ENCODE peak calls at places on chromosomes 5 and 9, in five cellular contexts. One of them, this sample, is unnamed.

GRCh38 chr9:107705521-107705920 is 216.0 kb upstream of the KLF4 start:
- DNase-seq in natural killer cell: no peak
- DNase-seq in astrocyte of the cerebellum: no peak
- DNase-seq in osteoblast: no peak
- DNase-seq in fibroblast of the aortic adventitia: no peak
- DNase-seq in this sample: no peak

GRCh38 chr5:114070093-114070722 is 291.7 kb upstream of the KCNN2 start:
- DNase-seq in osteoblast: no peak
- DNase-seq in astrocyte of the cerebellum: no peak
- DNase-seq in natural killer cell: no peak
- DNase-seq in fibroblast of the aortic adventitia: no peak
- DNase-seq in this sample: no peak

GRCh38 chr9:90956026-90956810 is 154.6 kb downstream of the SYK start:
- DNase-seq in natural killer cell: no peak
- DNase-seq in astrocyte of the cerebellum: no peak
- DNase-seq in fibroblast of the aortic adventitia: peak
- DNase-seq in osteoblast: peak
- DNase-seq in this sample: no peak

GRCh38 chr9:112445196-112445595 is 41.4 kb upstream of the KIAA1958 start:
- DNase-seq in fibroblast of the aortic adventitia: no peak
- DNase-seq in natural killer cell: no peak
- DNase-seq in astrocyte of the cerebellum: no peak
- DNase-seq in osteoblast: no peak
- DNase-seq in this sample: no peak

GRCh38 chr5:59640411-59640810 is 253.1 kb downstream of the PDE4D start:
- DNase-seq in natural killer cell: no peak
- DNase-seq in astrocyte of the cerebellum: no peak
- DNase-seq in osteoblast: no peak
- DNase-seq in fibroblast of the aortic adventitia: no peak
- DNase-seq in this sample: no peak

GRCh38 chr9:108671794-108672193 is 184.0 kb downstream of the ACTL7B start:
- DNase-seq in astrocyte of the cerebellum: no peak
- DNase-seq in fibroblast of the aortic adventitia: no peak
- DNase-seq in osteoblast: peak
- DNase-seq in natural killer cell: no peak
- DNase-seq in this sample: no peak

GRCh38 chr5:95615164-95615467 is 4.8 kb upstream of the GPR150 start:
- DNase-seq in astrocyte of the cerebellum: no peak
- DNase-seq in osteoblast: no peak
- DNase-seq in fibroblast of the aortic adventitia: no peak
- DNase-seq in natural killer cell: no peak
- DNase-seq in this sample: no peak

GRCh38 chr5:1666812-1667588 is 132.6 kb downstream of the MRPL36 start:
- DNase-seq in astrocyte of the cerebellum: no peak
- DNase-seq in natural killer cell: peak
- DNase-seq in osteoblast: peak
- DNase-seq in fibroblast of the aortic adventitia: no peak
- DNase-seq in this sample: peak

GRCh38 chr5:2110934-2111462 is 228.3 kb upstream of the IRX4 start:
- DNase-seq in fibroblast of the aortic adventitia: no peak
- DNase-seq in osteoblast: no peak
- DNase-seq in astrocyte of the cerebellum: no peak
- DNase-seq in natural killer cell: no peak
- DNase-seq in this sample: no peak

GRCh38 chr9:98701576-98701975 is 7.2 kb downstream of the GABBR2 start:
- DNase-seq in astrocyte of the cerebellum: no peak
- DNase-seq in osteoblast: no peak
- DNase-seq in natural killer cell: no peak
- DNase-seq in fibroblast of the aortic adventitia: no peak
- DNase-seq in this sample: no peak

GRCh38 chr5:127942246-127943060 is 141.1 kb upstream of the SLC12A2 start:
- DNase-seq in fibroblast of the aortic adventitia: no peak
- DNase-seq in astrocyte of the cerebellum: no peak
- DNase-seq in natural killer cell: no peak
- DNase-seq in osteoblast: no peak
- DNase-seq in this sample: no peak

GRCh38 chr5:4514067-4514648 is 626.0 kb upstream of the ADAMTS16 start:
- DNase-seq in natural killer cell: no peak
- DNase-seq in astrocyte of the cerebellum: no peak
- DNase-seq in osteoblast: no peak
- DNase-seq in fibroblast of the aortic adventitia: no peak
- DNase-seq in this sample: no peak

GRCh38 chr5:132799392-132799791 is 13.7 kb upstream of the SOWAHA start:
- DNase-seq in fibroblast of the aortic adventitia: no peak
- DNase-seq in osteoblast: no peak
- DNase-seq in natural killer cell: no peak
- DNase-seq in astrocyte of the cerebellum: no peak
- DNase-seq in this sample: no peak

GRCh38 chr9:120569556-120569955 is 10.4 kb downstream of the CDK5RAP2 start:
- DNase-seq in natural killer cell: no peak
- DNase-seq in osteoblast: no peak
- DNase-seq in fibroblast of the aortic adventitia: no peak
- DNase-seq in astrocyte of the cerebellum: no peak
- DNase-seq in this sample: no peak

GRCh38 chr5:157570801-157571200 is 4.8 kb downstream of the ADAM19 start:
- DNase-seq in osteoblast: peak
- DNase-seq in natural killer cell: no peak
- DNase-seq in fibroblast of the aortic adventitia: no peak
- DNase-seq in astrocyte of the cerebellum: no peak
- DNase-seq in this sample: no peak

GRCh38 chr5:150208187-150209015 is 18.5 kb downstream of the SLC6A7 start:
- DNase-seq in astrocyte of the cerebellum: no peak
- DNase-seq in osteoblast: peak
- DNase-seq in natural killer cell: no peak
- DNase-seq in fibroblast of the aortic adventitia: peak
- DNase-seq in this sample: no peak

GRCh38 chr9:89527084-89527483 is 29.2 kb upstream of the SEMA4D start:
- DNase-seq in natural killer cell: no peak
- DNase-seq in astrocyte of the cerebellum: no peak
- DNase-seq in fibroblast of the aortic adventitia: no peak
- DNase-seq in osteoblast: no peak
- DNase-seq in this sample: no peak

GRCh38 chr9:2208991-2209390 is 193.8 kb downstream of the SMARCA2 start:
- DNase-seq in astrocyte of the cerebellum: no peak
- DNase-seq in natural killer cell: no peak
- DNase-seq in osteoblast: no peak
- DNase-seq in fibroblast of the aortic adventitia: no peak
- DNase-seq in this sample: no peak

GRCh38 chr9:969310-969692 is 7.2 kb upstream of the DMRT3 start:
- DNase-seq in astrocyte of the cerebellum: no peak
- DNase-seq in osteoblast: no peak
- DNase-seq in natural killer cell: no peak
- DNase-seq in fibroblast of the aortic adventitia: no peak
- DNase-seq in this sample: no peak

GRCh38 chr5:108003178-108003577 is 332.4 kb upstream of the EFNA5 start:
- DNase-seq in astrocyte of the cerebellum: peak
- DNase-seq in osteoblast: no peak
- DNase-seq in natural killer cell: no peak
- DNase-seq in fibroblast of the aortic adventitia: peak
- DNase-seq in this sample: no peak
- TF ChIP-seq CTCF in astrocyte of the cerebellum: no peak
- TF ChIP-seq CTCF in osteoblast: no peak
- TF ChIP-seq CTCF in natural killer cell: no peak
- TF ChIP-seq CTCF in fibroblast of the aortic adventitia: no peak
- TF ChIP-seq CTCF in this sample: no peak

GRCh38 chr9:99947395-99947794 is 40.9 kb downstream of the STX17 start:
- DNase-seq in astrocyte of the cerebellum: no peak
- DNase-seq in natural killer cell: no peak
- DNase-seq in osteoblast: no peak
- DNase-seq in fibroblast of the aortic adventitia: no peak
- DNase-seq in this sample: no peak
- TF ChIP-seq CTCF in astrocyte of the cerebellum: peak
- TF ChIP-seq CTCF in natural killer cell: no peak
- TF ChIP-seq CTCF in osteoblast: peak
- TF ChIP-seq CTCF in fibroblast of the aortic adventitia: peak
- TF ChIP-seq CTCF in this sample: peak

GRCh38 chr9:5437254-5438216 is at the start of gene PLGRKT:
- DNase-seq in fibroblast of the aortic adventitia: peak
- DNase-seq in astrocyte of the cerebellum: peak
- DNase-seq in natural killer cell: peak
- DNase-seq in osteoblast: peak
- DNase-seq in this sample: peak
- TF ChIP-seq CTCF in fibroblast of the aortic adventitia: no peak
- TF ChIP-seq CTCF in astrocyte of the cerebellum: peak
- TF ChIP-seq CTCF in natural killer cell: no peak
- TF ChIP-seq CTCF in osteoblast: no peak
- TF ChIP-seq CTCF in this sample: no peak

GRCh38 chr9:113508111-113508749 is 44.7 kb downstream of the RGS3 start:
- DNase-seq in natural killer cell: no peak
- DNase-seq in astrocyte of the cerebellum: no peak
- DNase-seq in osteoblast: no peak
- DNase-seq in fibroblast of the aortic adventitia: peak
- DNase-seq in this sample: no peak
- TF ChIP-seq CTCF in natural killer cell: no peak
- TF ChIP-seq CTCF in astrocyte of the cerebellum: no peak
- TF ChIP-seq CTCF in osteoblast: no peak
- TF ChIP-seq CTCF in fibroblast of the aortic adventitia: no peak
- TF ChIP-seq CTCF in this sample: no peak

DNA sequence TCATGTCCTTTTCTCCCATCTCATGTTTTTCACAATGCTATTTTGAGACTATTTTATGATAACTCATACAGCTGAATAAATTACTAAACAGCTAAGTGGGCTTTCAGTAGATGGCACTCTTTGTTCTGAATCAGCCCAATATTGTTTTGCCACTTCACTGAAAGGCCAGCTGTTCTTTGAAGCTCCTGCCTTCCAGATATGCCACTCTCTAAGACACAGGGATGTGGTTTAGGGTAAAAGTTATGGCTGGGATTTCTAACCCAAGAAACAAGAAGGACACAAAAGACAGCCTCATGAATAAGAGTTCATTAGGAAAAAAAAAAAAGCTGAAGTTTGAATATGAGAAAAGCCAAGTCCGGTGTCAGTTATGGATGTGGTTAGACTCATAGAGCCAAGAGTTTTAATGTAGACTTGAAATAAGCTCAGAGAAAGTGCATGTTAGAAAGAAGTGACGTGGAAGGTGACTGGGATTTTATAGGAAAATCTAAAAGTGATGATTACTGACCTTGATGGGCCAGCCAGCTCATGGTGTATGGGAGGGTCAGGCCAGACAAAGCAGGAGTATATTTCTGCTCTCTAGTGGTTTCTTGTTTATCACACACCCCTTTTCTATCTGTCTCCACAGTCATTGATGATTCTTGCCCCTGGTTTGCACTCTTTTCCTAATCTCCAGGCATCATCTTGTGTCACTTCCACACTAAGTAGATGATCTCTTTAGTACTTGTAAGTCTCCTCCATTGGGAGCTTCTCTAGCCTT is 488.5 kb downstream of the NR2F1-AS1 start:
- DNase-seq in natural killer cell: no peak
- DNase-seq in fibroblast of the aortic adventitia: peak
- DNase-seq in osteoblast: no peak
- DNase-seq in astrocyte of the cerebellum: peak
- DNase-seq in this sample: no peak
- TF ChIP-seq CTCF in natural killer cell: no peak
- TF ChIP-seq CTCF in fibroblast of the aortic adventitia: peak
- TF ChIP-seq CTCF in osteoblast: peak
- TF ChIP-seq CTCF in astrocyte of the cerebellum: peak
- TF ChIP-seq CTCF in this sample: peak

DNA sequence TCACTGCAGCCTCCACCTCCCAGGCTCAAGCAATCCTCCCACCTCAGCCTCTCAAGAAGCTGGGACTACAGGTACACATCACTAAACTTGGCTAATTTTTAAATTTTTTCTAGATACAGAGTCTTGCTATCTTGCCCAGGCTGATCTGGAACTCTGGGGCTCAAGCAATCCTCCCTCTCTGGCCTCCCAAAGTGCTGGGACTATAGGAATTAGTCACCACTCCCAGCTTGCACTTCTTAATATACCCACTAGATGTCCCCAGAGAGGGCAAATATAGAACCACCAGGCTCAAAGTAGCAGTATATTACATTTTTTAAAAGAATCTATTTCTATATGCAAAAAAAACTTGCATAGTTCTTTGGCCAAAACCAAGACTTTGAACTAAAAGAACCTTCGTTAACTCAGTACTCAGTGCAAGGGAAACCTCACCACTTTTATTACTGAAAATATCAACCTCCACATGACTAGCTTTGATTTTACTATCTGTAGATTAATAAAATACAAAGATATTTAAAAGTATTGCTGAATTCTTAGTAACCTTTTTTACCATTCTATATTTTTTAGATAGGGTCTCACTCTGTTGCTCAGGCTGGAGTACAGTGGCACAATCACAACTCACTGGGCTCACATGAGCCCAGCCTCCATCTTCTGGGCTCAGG is 25.8 kb upstream of the HSD17B3 start:
- DNase-seq in osteoblast: no peak
- DNase-seq in natural killer cell: no peak
- DNase-seq in astrocyte of the cerebellum: peak
- DNase-seq in fibroblast of the aortic adventitia: peak
- DNase-seq in this sample: peak
- TF ChIP-seq CTCF in osteoblast: peak
- TF ChIP-seq CTCF in natural killer cell: peak
- TF ChIP-seq CTCF in astrocyte of the cerebellum: peak
- TF ChIP-seq CTCF in fibroblast of the aortic adventitia: peak
- TF ChIP-seq CTCF in this sample: peak

DNA sequence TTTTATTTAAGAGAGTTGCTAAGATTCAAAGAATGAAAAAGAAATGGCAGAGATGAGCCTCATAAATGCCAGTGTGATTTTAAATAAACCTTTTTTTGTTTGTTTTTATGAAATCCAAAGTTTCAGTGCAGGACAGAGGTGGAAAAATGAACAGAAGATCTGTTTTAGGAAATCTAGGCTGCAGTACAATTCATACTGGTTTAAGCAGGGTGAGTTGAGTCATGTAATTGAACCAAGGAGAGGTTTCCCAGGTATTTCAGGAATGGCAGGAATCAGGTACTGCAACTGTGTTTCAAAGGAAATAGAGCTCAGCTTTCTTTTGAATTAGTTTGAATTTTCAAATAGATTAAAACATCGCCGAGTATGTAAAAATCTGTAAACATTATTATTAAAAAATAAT is 3.0 kb upstream of the ANKRD31 start:
- DNase-seq in astrocyte of the cerebellum: no peak
- DNase-seq in osteoblast: no peak
- DNase-seq in fibroblast of the aortic adventitia: no peak
- DNase-seq in natural killer cell: no peak
- DNase-seq in this sample: no peak
- TF ChIP-seq CTCF in astrocyte of the cerebellum: no peak
- TF ChIP-seq CTCF in osteoblast: no peak
- TF ChIP-seq CTCF in fibroblast of the aortic adventitia: no peak
- TF ChIP-seq CTCF in natural killer cell: no peak
- TF ChIP-seq CTCF in this sample: no peak

GRCh38 chr9:74078647-74079046 is 418.5 kb upstream of the RORB start:
- DNase-seq in astrocyte of the cerebellum: peak
- DNase-seq in natural killer cell: no peak
- DNase-seq in osteoblast: no peak
- DNase-seq in fibroblast of the aortic adventitia: peak
- DNase-seq in this sample: no peak
- TF ChIP-seq CTCF in astrocyte of the cerebellum: no peak
- TF ChIP-seq CTCF in natural killer cell: no peak
- TF ChIP-seq CTCF in osteoblast: no peak
- TF ChIP-seq CTCF in fibroblast of the aortic adventitia: no peak
- TF ChIP-seq CTCF in this sample: no peak

This sample was measured in D721Med.